ENCODE peak calls at places on chromosomes 12 and 14, in ten cellular contexts. K is H7; C is COR-L47; X is activated naive CD4-positive, alpha-beta T cell treated with Interleukin-2 at 50 U/mL for 16 hours; M is progenitor cell of endocrine pancreas; E is T47D; P is heart right ventricle; U is stimulated activated CD8-positive, alpha-beta memory T cell treated with anti-CD3 and anti-CD28 coated beads, Interleukin-4, amount 100 ng/mL, for 24 hours; R is GM13977; A is SHP77. F is an unnamed sample.

GRCh38 chr14:50821471-50822464 is 9.2 kb downstream of the NIN start:
- DNase-seq in K (no peak), C (no peak), X (peak; percentile 37), M (no peak), E (no peak), P (no peak), U (peak; percentile 28), R (no peak), A (no peak), F (no peak)

GRCh38 chr14:74630881-74631690 is 19.0 kb upstream of the LTBP2 start:
- DNase-seq in K (no peak), C (no peak), X (no peak), M (no peak), E (no peak), P (no peak), U (no peak), R (no peak), A (no peak), F (no peak)

GRCh38 chr14:35051796-35052195 is 5.7 kb downstream of the FAM177A1 start:
- DNase-seq in K (no peak), C (no peak), X (no peak), M (no peak), E (no peak), P (no peak), U (no peak), R (no peak), A (no peak), F (peak; percentile 46)

GRCh38 chr14:105153739-105154475 is 14.7 kb downstream of the JAG2 start:
- DNase-seq in K (peak; percentile 63), C (no peak), X (no peak), M (no peak), E (no peak), P (no peak), U (no peak), R (no peak), A (no peak), F (no peak)

GRCh38 chr12:95788637-95789036 is 1.9 kb downstream of the NTN4 start:
- DNase-seq in K (no peak), C (no peak), X (no peak), M (no peak), E (no peak), P (no peak), U (no peak), R (no peak), A (no peak), F (peak; percentile 39)

GRCh38 chr12:26524862-26525465 is 308.0 kb downstream of the ITPR2 start:
- DNase-seq in K (no peak), C (no peak), X (peak; percentile 9), M (no peak), E (no peak), P (no peak), U (peak; percentile 1), R (no peak), A (no peak), F (peak; percentile 60)

GRCh38 chr12:22700126-22700525 is 75.2 kb downstream of the ETNK1 start:
- DNase-seq in K (no peak), C (no peak), X (no peak), M (no peak), E (no peak), P (no peak), U (no peak), R (no peak), A (no peak), F (peak; percentile 16)

GRCh38 chr12:8687846-8688601 is 9.8 kb upstream of the RIMKLB start:
- DNase-seq in K (peak; percentile 69), C (no peak), X (no peak), M (peak; percentile 55), E (no peak), P (peak; percentile 32), U (no peak), R (no peak), A (no peak), F (no peak)

GRCh38 chr12:77777274-77777673 is 53.4 kb upstream of the NAV3 start:
- DNase-seq in K (no peak), C (no peak), X (no peak), M (no peak), E (no peak), P (no peak), U (no peak), R (no peak), A (no peak), F (no peak)

GRCh38 chr12:115632323-115632722 is 645.2 kb downstream of the MED13L start:
- DNase-seq in K (no peak), C (no peak), X (no peak), M (no peak), E (peak; percentile 25), P (no peak), U (no peak), R (no peak), A (no peak), F (peak; percentile 52)

GRCh38 chr12:47987411-47988072 is 16.7 kb downstream of the COL2A1 start:
- DNase-seq in K (no peak), C (no peak), X (no peak), M (no peak), E (no peak), P (no peak), U (no peak), R (no peak), A (no peak), F (no peak)

GRCh38 chr12:112303004-112303403 is 79.2 kb downstream of the HECTD4 start:
- DNase-seq in K (no peak), C (no peak), X (peak; percentile 58), M (no peak), E (no peak), P (no peak), U (peak; percentile 20), R (peak; percentile 78), A (no peak), F (no peak)

GRCh38 chr12:113477171-113477841 is 5.6 kb upstream of the LHX5 start:
- DNase-seq in K (peak; percentile 78), C (no peak), X (no peak), M (no peak), E (no peak), P (no peak), U (no peak), R (peak; percentile 34), A (no peak), F (no peak)

GRCh38 chr14:53921027-53921426 is 35.6 kb downstream of the BMP4 start:
- DNase-seq in K (no peak), C (no peak), X (no peak), M (no peak), E (no peak), P (no peak), U (no peak), R (no peak), A (no peak), F (peak; percentile 25)

GRCh38 chr12:27383429-27384260 is 51.0 kb downstream of the BMAL2 start:
- DNase-seq in K (peak; percentile 73), C (peak; percentile 1), X (peak; percentile 67), M (peak; percentile 72), E (peak; percentile 11), P (peak; percentile 74), U (peak; percentile 24), R (peak; percentile 60), A (peak; percentile 74), F (peak; percentile 92)

GRCh38 chr12:23950775-23951391 is 1.4 kb upstream of the SOX5 start:
- DNase-seq in K (no peak), C (no peak), X (no peak), M (peak; percentile 22), E (no peak), P (peak; percentile 20), U (no peak), R (no peak), A (no peak), F (no peak)